ENCODE peak calls at places on chromosomes 3 and 15, in six cellular contexts. A, W, T, V, K and G are unnamed samples.

GRCh38 chr3:112685435-112685834 is 44.5 kb upstream of the CCDC80 start:
- DNase-seq in T (no peak), W (no peak), V (no peak), K (no peak), A (no peak), G (no peak)

GRCh38 chr3:78048698-78049097 is 1008.8 kb downstream of the ROBO2 start:
- DNase-seq in T (peak), K (no peak), V (no peak), A (no peak), W (no peak), G (no peak)

GRCh38 chr3:158766364-158766763 is 34.1 kb upstream of the RARRES1 start:
- DNase-seq in A (no peak), T (no peak), W (no peak), V (no peak), K (no peak), G (no peak)

GRCh38 chr15:42402806-42403205 is 43.5 kb downstream of the CAPN3 start:
- DNase-seq in T (no peak), W (no peak), A (no peak), V (no peak), K (no peak), G (no peak)

GRCh38 chr3:8420613-8421012 is 81.0 kb upstream of the LMCD1 start:
- DNase-seq in W (no peak), A (no peak), T (no peak), K (no peak), V (no peak), G (no peak)

GRCh38 chr3:115927210-115927609 is 303.9 kb downstream of the GAP43 start:
- DNase-seq in T (no peak), V (no peak), K (no peak), A (no peak), W (no peak), G (no peak)

GRCh38 chr15:61921093-61921492 is 139.2 kb downstream of the VPS13C start:
- DNase-seq in T (no peak), K (no peak), W (no peak), A (no peak), V (no peak), G (no peak)

GRCh38 chr3:11719406-11720219 is 75.9 kb upstream of the VGLL4 start:
- DNase-seq in A (peak), T (no peak), K (peak), V (peak), W (peak), G (peak)

GRCh38 chr3:163058190-163058854 is 1561.7 kb downstream of the OTOL1 start:
- DNase-seq in T (no peak), V (no peak), A (no peak), W (no peak), K (no peak), G (no peak)

GRCh38 chr3:18422972-18423371 is 2.2 kb downstream of the SATB1 start:
- DNase-seq in T (no peak), K (no peak), A (no peak), W (no peak), V (no peak), G (no peak)

GRCh38 chr3:35663471-35663870 is 24.1 kb downstream of the ARPP21 start:
- DNase-seq in V (no peak), K (no peak), W (peak), T (no peak), A (no peak), G (no peak)

GRCh38 chr3:35670408-35670807 is 31.1 kb downstream of the ARPP21 start:
- DNase-seq in A (no peak), W (no peak), K (no peak), T (no peak), V (no peak), G (no peak)

GRCh38 chr3:35664460-35664919 is 25.2 kb downstream of the ARPP21 start:
- DNase-seq in K (no peak), W (peak), V (no peak), T (peak), A (no peak), G (no peak)

GRCh38 chr3:35665390-35666055 is 26.2 kb downstream of the ARPP21 start:
- DNase-seq in T (no peak), A (no peak), K (no peak), W (no peak), V (no peak), G (no peak)

DNA sequence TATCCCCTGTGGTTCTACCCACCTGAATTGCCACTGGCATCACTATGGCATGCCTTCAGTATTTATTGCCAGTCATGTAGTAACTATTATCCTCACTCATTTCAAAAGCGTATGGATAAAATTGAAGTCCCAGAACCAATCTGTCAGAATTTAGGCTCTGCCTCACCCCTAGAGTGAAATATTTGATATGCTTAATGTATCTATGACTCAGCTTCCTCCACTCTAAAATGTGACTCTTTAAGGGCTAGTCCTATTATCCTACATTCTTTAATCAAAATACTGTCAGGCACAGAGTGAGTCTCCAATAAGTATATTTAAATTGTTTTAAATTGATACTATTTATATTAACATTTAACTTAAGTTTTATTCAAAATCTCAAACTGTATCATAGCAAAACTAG is 27.6 kb downstream of the ARPP21 start:
- DNase-seq in K (no peak), V (no peak), T (no peak), W (no peak), A (no peak), G (no peak)
- TF ChIP-seq ATF3 in K (no peak), V (no peak), T (no peak), W (no peak), A (no peak), G (no peak)

GRCh38 chr3:107283948-107284347 is 93.3 kb upstream of the CCDC54 start:
- DNase-seq in A (no peak), W (no peak), V (no peak), T (no peak), K (no peak), G (no peak)
- TF ChIP-seq ATF3 in A (no peak), W (no peak), V (no peak), T (no peak), K (no peak), G (no peak)

GRCh38 chr15:75211436-75212199 is 9.9 kb downstream of the C15orf39 start:
- DNase-seq in K (no peak), W (no peak), A (no peak), V (no peak), T (no peak), G (no peak)
- TF ChIP-seq ATF3 in K (no peak), W (no peak), A (no peak), V (no peak), T (no peak), G (no peak)

GRCh38 chr3:177519588-177519987 is 322.3 kb upstream of the TBL1XR1 start:
- DNase-seq in T (no peak), W (no peak), V (no peak), K (no peak), A (no peak), G (no peak)

GRCh38 chr3:177523991-177524438 is 326.7 kb upstream of the TBL1XR1 start:
- DNase-seq in V (no peak), K (no peak), T (no peak), W (no peak), A (peak), G (no peak)

GRCh38 chr3:177522051-177522450 is 324.8 kb upstream of the TBL1XR1 start:
- DNase-seq in K (no peak), A (peak), W (no peak), T (no peak), V (no peak), G (no peak)

GRCh38 chr3:177523072-177523675 is 325.9 kb upstream of the TBL1XR1 start:
- DNase-seq in T (no peak), V (no peak), W (no peak), K (no peak), A (no peak), G (no peak)

DNA sequence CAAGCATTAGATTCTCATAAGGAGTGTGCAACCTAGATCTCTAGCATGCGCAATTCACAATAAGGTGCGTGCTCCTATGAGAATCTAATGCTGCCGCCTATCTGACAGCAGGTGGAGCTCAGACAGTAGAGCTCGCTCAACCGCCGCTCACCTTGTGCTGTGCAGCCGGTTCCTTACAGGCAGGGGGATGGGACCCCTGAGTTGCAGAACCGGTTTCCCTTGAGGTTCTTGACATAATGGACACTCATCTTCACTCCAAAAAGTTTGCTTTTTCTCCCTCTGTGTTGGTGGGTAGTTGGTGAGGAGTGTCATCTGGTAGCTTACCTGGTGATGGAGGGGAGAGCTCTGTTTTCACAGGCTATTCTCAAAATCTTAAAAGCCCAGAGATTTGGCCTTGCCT is 324.0 kb upstream of the TBL1XR1 start:
- DNase-seq in A (no peak), T (no peak), V (peak), W (peak), K (no peak), G (no peak)
- TF ChIP-seq ATF3 in A (no peak), T (no peak), V (no peak), W (no peak), K (no peak), G (no peak)